ENCODE peak calls at places on chromosomes 1 and 21, in ten cellular contexts. F is breast epithelium, D is heart left ventricle, H is thoracic aorta, I is brain microvascular endothelial cell, X is lower lobe of right lung, U is astrocyte, Y is foreskin keratinocyte, E is PC-3, J is stomach. V is an unnamed sample. For H3K27me3, the result is how much of the 10 kb centered on the place peaks cover.

GRCh38 chr1:31764307-31765040 is at the start of gene ADGRB2:
- DNase-seq in D (no peak), Y (no peak), J (no peak), I (no peak), X (no peak), H (no peak), F (no peak), E (peak), U (no peak), V (no peak)

GRCh38 chr1:196148367-196148970 is 459.8 kb downstream of the KCNT2 start:
- DNase-seq in H (no peak), J (no peak), F (no peak), Y (no peak), I (no peak), E (peak), U (peak), X (no peak), D (no peak), V (peak)

GRCh38 chr1:30727796-30728195 is 4.4 kb upstream of the MATN1 start:
- DNase-seq in Y (no peak), F (no peak), X (no peak), J (no peak), E (peak), H (no peak), I (peak), U (peak), D (no peak), V (no peak)

GRCh38 chr1:74549351-74549750 is 36.9 kb upstream of the LRRC53 start:
- DNase-seq in E (no peak), Y (no peak), H (no peak), I (no peak), J (no peak), D (no peak), X (no peak), F (no peak), U (no peak), V (no peak)

GRCh38 chr1:183942933-183943693 is 94.4 kb downstream of the COLGALT2 start:
- DNase-seq in J (no peak), X (peak), E (peak), U (peak), D (no peak), I (peak), Y (no peak), F (no peak), H (no peak), V (peak)

GRCh38 chr1:229066591-229066990 is 204.3 kb upstream of the RAB4A start:
- DNase-seq in U (no peak), E (no peak), Y (no peak), X (no peak), I (no peak), F (no peak), J (no peak), H (no peak), D (no peak), V (no peak)

GRCh38 chr1:5812295-5812694 is 179.9 kb downstream of the NPHP4 start:
- DNase-seq in E (no peak), U (no peak), J (no peak), D (no peak), F (no peak), Y (no peak), I (no peak), X (no peak), H (no peak), V (no peak)

GRCh38 chr1:234753979-234754378 is 144.0 kb upstream of the IRF2BP2 start:
- DNase-seq in X (no peak), D (no peak), E (no peak), J (no peak), F (no peak), I (no peak), H (no peak), Y (no peak), U (no peak), V (no peak)

GRCh38 chr1:58308206-58308605 is 238.3 kb downstream of the OMA1 start:
- DNase-seq in U (no peak), D (no peak), H (no peak), J (no peak), I (no peak), Y (no peak), X (no peak), E (peak), F (no peak), V (no peak)

GRCh38 chr1:41462680-41463004 is 21.8 kb downstream of the EDN2 start:
- DNase-seq in E (no peak), I (no peak), Y (no peak), H (no peak), X (no peak), D (no peak), J (no peak), F (no peak), U (no peak), V (no peak)

GRCh38 chr1:24505816-24506215 is 3.2 kb downstream of the RCAN3 start:
- DNase-seq in U (no peak), X (no peak), J (no peak), E (no peak), D (no peak), Y (no peak), F (no peak), H (no peak), I (no peak), V (no peak)

GRCh38 chr1:89910780-89911179 is 84.1 kb upstream of the ZNF326 start:
- DNase-seq in J (no peak), D (no peak), X (no peak), H (no peak), I (peak), E (peak), U (peak), Y (no peak), F (no peak), V (peak)

GRCh38 chr1:178510155-178510554 is 2.8 kb upstream of the TEX35 start:
- DNase-seq in U (no peak), J (no peak), F (no peak), E (no peak), Y (no peak), I (no peak), H (no peak), D (no peak), X (no peak), V (peak)

GRCh38 chr1:3170566-3171453 is 101.8 kb downstream of the PRDM16 start:
- DNase-seq in X (peak), J (peak), I (peak), Y (no peak), D (peak), H (peak), U (peak), E (no peak), F (peak), V (peak)

GRCh38 chr1:158794247-158794646 is 13.2 kb upstream of the OR6N2 start:
- DNase-seq in U (no peak), H (no peak), F (no peak), I (no peak), X (no peak), Y (no peak), J (no peak), E (no peak), D (no peak), V (no peak)

GRCh38 chr1:184110253-184111204 is 59.0 kb downstream of the TSEN15 start:
- DNase-seq in J (no peak), E (no peak), F (no peak), D (no peak), X (no peak), I (no peak), U (no peak), Y (no peak), H (no peak), V (no peak)

GRCh38 chr1:7386226-7387052 is 384.7 kb upstream of the VAMP3 start:
- DNase-seq in H (no peak), I (peak), E (no peak), U (peak), X (no peak), F (no peak), J (peak), Y (no peak), D (no peak), V (no peak)

GRCh38 chr1:94110021-94110761 is 10.8 kb downstream of the ABCA4 start:
- DNase-seq in D (no peak), I (no peak), E (no peak), Y (no peak), F (no peak), U (no peak), H (no peak), X (no peak), J (no peak), V (no peak)

GRCh38 chr1:169809370-169810095 is 14.8 kb upstream of the METTL18 start:
- DNase-seq in F (no peak), Y (no peak), U (no peak), E (peak), D (no peak), X (no peak), I (peak), H (no peak), J (no peak), V (peak)

GRCh38 chr1:26259005-26259404 is 20.9 kb upstream of the SH3BGRL3 start:
- DNase-seq in J (no peak), U (no peak), F (no peak), X (no peak), D (no peak), H (no peak), E (no peak), Y (no peak), I (no peak), V (no peak)

GRCh38 chr1:36605942-36606690 is 123.4 kb upstream of the CSF3R start:
- DNase-seq in H (no peak), D (no peak), I (no peak), Y (no peak), J (no peak), E (no peak), F (no peak), U (no peak), X (no peak), V (no peak)

GRCh38 chr1:110674337-110675059 is at the start of gene KCNA3:
- DNase-seq in D (peak), F (peak), J (peak), U (no peak), X (peak), I (no peak), E (no peak), H (no peak), Y (no peak), V (no peak)

GRCh38 chr1:84975035-84975434 is 21.9 kb downstream of the MCOLN2 start:
- DNase-seq in F (no peak), D (no peak), U (no peak), I (no peak), X (no peak), H (no peak), J (no peak), E (no peak), Y (no peak), V (no peak)

GRCh38 chr1:15702722-15703550 is 18.8 kb downstream of the PLEKHM2 start:
- DNase-seq in U (no peak), E (no peak), F (no peak), X (no peak), J (peak), D (peak), I (no peak), H (no peak), Y (no peak), V (no peak)

GRCh38 chr1:13823126-13823880 is 123.3 kb downstream of the PRDM2 start:
- DNase-seq in X (no peak), H (no peak), E (no peak), Y (no peak), D (no peak), J (no peak), U (no peak), F (no peak), I (no peak), V (no peak)

GRCh38 chr1:1039145-1039910 is 19.4 kb downstream of the AGRN start:
- DNase-seq in E (no peak), D (no peak), J (no peak), I (no peak), Y (no peak), X (no peak), H (no peak), U (no peak), F (no peak), V (no peak)

GRCh38 chr1:6208723-6209660 is 3.1 kb downstream of the RNF207 start:
- DNase-seq in Y (no peak), U (peak), I (no peak), E (no peak), D (peak), J (peak), F (no peak), X (peak), H (no peak), V (no peak)

GRCh38 chr1:212488436-212489283 is 55.9 kb downstream of the NENF start:
- DNase-seq in H (no peak), E (peak), F (no peak), X (no peak), D (no peak), Y (peak), U (peak), I (peak), J (peak), V (peak)

GRCh38 chr1:210669951-210670350 is 341.2 kb downstream of the HHAT start:
- DNase-seq in H (no peak), J (no peak), U (no peak), I (no peak), Y (no peak), D (no peak), E (no peak), F (no peak), X (no peak), V (no peak)

GRCh38 chr21:25561668-25562641 is 45.3 kb downstream of the MRPL39 start:
- DNase-seq in X (peak), I (peak), F (peak), H (no peak), J (peak), E (no peak), U (peak), Y (no peak), D (peak), V (peak)

GRCh38 chr1:75937034-75937433 is 4.8 kb upstream of the ASB17 start:
- DNase-seq in Y (no peak), H (no peak), D (no peak), X (no peak), J (no peak), U (peak), I (no peak), E (peak), F (no peak), V (peak)

GRCh38 chr21:28893687-28894086 is 99.0 kb downstream of the LTN1 start:
- DNase-seq in I (no peak), J (no peak), X (no peak), F (no peak), Y (no peak), H (no peak), E (no peak), D (no peak), U (no peak), V (no peak)

GRCh38 chr1:179815642-179816041 is 62.0 kb downstream of the TOR1AIP2 start:
- DNase-seq in J (no peak), F (no peak), H (no peak), I (no peak), D (no peak), X (no peak), U (no peak), E (no peak), Y (no peak), V (no peak)

GRCh38 chr1:96918406-96918805 is 196.8 kb downstream of the PTBP2 start:
- DNase-seq in F (no peak), X (no peak), D (no peak), J (no peak), U (peak), I (peak), H (no peak), Y (no peak), E (no peak), V (no peak)

DNA sequence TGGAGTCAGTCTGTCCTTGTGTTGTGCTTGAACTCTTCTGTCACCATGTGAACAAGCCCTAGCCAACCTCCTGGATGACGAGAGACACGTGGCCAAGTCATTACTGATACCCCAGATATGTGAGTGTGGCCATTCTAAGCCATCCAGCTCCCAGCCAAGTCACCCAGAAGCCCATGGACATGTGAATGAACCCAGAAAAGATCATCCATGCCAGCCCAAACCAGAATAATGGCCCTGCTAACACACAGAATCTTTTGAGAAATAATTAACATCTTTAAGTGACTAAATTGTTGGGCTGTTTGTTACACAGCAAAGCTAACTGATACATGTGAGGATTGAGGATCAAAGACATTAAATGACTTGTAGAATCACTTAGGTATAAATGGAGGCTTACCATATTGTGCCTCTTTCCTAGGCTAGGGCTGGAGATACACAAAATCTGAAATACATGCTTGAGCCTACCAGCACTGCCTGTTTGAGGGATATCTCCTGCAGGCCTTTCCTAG is 38.2 kb downstream of the KANK4 start:
- DNase-seq in U (no peak), F (no peak), I (no peak), D (no peak), E (no peak), H (no peak), X (no peak), J (no peak), Y (no peak), V (no peak)
- H3K27me3 ChIP-seq in U (under half), F (under half), I (under half), D (under half), E (under half), H (under half), X (under half), J (under half), Y (half or more), V (under half)

DNA sequence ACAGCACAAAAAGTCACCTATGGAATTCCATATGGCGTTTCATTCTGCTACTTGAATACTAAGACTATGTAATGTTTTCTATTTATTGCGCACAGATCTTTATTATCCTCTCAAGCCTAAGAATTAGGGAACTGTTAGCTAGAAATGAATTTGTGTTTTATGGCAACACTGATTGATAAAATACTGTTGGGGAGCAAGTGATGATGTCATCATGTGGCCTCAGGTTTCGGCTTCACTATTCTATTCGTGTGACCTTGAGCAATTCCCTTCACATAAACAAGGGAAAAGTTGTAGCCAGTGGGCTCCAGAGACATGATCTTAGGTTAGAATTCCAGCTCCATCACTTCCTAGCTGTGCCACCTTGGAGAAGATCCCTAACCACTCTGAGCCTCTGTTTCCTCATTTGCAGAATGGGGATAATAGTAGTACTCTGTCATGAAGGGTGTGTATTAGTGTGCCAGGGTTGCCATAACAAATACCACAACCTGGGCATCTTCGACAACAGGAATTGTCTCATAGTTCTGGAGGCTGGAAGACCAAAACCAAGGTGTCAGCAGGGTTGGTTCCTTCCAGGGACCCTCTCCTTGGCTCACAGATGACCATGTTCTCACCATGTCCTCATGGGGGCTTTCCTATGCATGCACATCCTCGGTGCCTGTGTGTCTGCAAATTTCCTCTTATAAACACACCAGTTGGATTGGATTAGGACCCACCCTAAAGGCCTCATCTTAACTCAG is 371.2 kb downstream of the RRAGC start:
- DNase-seq in I (no peak), J (no peak), F (no peak), Y (no peak), X (no peak), U (no peak), H (no peak), E (no peak), D (no peak), V (no peak)
- TF ChIP-seq CTCF in I (no peak), J (no peak), F (no peak), Y (no peak), X (no peak), U (no peak), H (no peak), E (no peak), D (no peak), V (no peak)

DNA sequence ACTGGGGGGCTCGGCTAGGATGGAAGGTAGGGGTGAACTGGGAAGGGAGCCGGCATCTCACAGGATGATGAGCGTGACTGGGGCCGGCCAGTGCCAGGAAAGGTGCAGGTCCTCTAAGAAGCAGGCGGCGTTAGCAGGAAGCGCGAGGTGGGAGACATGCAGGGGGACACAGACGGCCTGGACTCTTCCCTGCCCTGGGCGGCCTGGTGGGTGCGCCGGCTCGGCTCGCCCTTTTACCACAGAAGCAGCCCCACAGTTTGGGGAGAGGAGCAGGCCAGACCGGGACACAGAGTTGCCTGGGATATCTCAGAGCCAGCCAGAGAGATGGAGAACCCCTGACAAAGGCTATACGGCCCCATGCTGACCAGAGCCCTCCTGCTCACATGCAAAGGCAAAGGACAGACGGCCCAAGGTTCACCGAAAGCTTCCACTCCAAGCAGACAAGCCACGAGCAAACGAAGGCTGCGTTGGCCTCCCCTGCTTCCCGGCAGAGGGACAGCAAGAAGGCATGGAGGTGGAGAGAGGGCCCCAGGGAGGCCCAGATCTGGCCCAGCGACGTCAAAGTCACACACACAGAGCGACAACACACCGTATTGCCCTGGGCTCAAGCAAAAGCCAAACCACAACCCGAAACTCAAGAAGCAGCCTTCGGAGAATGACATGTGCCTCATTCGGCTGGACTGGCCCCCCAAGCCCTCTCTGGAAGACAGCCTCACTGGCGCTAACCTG is 14.9 kb upstream of the ALDH4A1 start:
- DNase-seq in J (no peak), H (no peak), U (no peak), D (no peak), I (no peak), Y (no peak), E (no peak), X (no peak), F (no peak), V (no peak)
- H3K27me3 ChIP-seq in J (under half), H (under half), U (under half), D (under half), I (under half), Y (under half), E (under half), X (under half), F (under half), V (under half)

GRCh38 chr1:204478166-204478899 is 16.3 kb downstream of the PIK3C2B start:
- DNase-seq in D (no peak), E (no peak), I (no peak), F (no peak), U (no peak), Y (no peak), J (no peak), X (no peak), H (no peak), V (no peak)
- TF ChIP-seq CTCF in D (no peak), E (peak), I (no peak), F (no peak), U (no peak), Y (no peak), J (no peak), X (no peak), H (no peak), V (peak)

GRCh38 chr21:42432695-42433094 is 29.0 kb downstream of the UBASH3A start:
- DNase-seq in U (no peak), D (no peak), J (no peak), Y (no peak), H (no peak), X (no peak), F (no peak), E (no peak), I (no peak), V (no peak)
- H3K27me3 ChIP-seq in U (under half), D (under half), J (under half), Y (under half), H (under half), X (under half), F (under half), E (under half), I (under half), V (under half)

GRCh38 chr1:64469977-64470669 is at the start of gene CACHD1:
- DNase-seq in J (peak), Y (peak), I (peak), H (peak), X (peak), F (peak), E (peak), D (peak), U (peak), V (peak)
- TF ChIP-seq CTCF in J (no peak), Y (peak), I (peak), H (peak), X (peak), F (peak), E (no peak), D (peak), U (no peak), V (peak)

GRCh38 chr1:83773059-83773458 is 225.9 kb downstream of the TTLL7 start:
- DNase-seq in Y (no peak), E (no peak), U (no peak), J (no peak), X (no peak), F (no peak), D (no peak), H (no peak), I (no peak), V (no peak)

GRCh38 chr1:83770322-83770661 is 228.6 kb downstream of the TTLL7 start:
- DNase-seq in I (no peak), H (no peak), E (no peak), X (no peak), D (no peak), J (no peak), U (no peak), Y (no peak), F (no peak), V (no peak)

GRCh38 chr1:83769072-83769471 is 229.9 kb downstream of the TTLL7 start:
- DNase-seq in J (no peak), Y (no peak), I (no peak), X (no peak), D (no peak), E (no peak), F (no peak), H (no peak), U (no peak), V (no peak)

GRCh38 chr1:83766182-83766825 is 232.6 kb downstream of the TTLL7 start:
- DNase-seq in Y (no peak), E (no peak), F (no peak), X (no peak), U (no peak), I (no peak), D (no peak), J (no peak), H (no peak), V (no peak)

GRCh38 chr1:83769594-83770321 is 229.2 kb downstream of the TTLL7 start:
- DNase-seq in F (no peak), D (no peak), I (no peak), Y (no peak), E (no peak), X (no peak), H (no peak), J (no peak), U (no peak), V (no peak)
- H3K27me3 ChIP-seq in F (under half), D (under half), I (under half), Y (under half), E (half or more), X (under half), H (under half), J (under half), U (under half), V (under half)

V was measured in AG04450.